ENCODE peak calls at places on chromosomes 5 and 9, in six cellular contexts. One of them, this sample, is unnamed. For H3K27me3 and H3K4me1, the result is how much of the 10 kb centered on the place peaks cover.

GRCh38 chr9:73132034-73132776 is 19.5 kb upstream of the ANXA1 start:
- DNase-seq in cardiac muscle cell: peak
- DNase-seq in A673: peak
- DNase-seq in effector memory CD4-positive, alpha-beta T cell: peak
- DNase-seq in PC-9: peak
- DNase-seq in IMR-90: peak
- DNase-seq in this sample: peak

GRCh38 chr5:78060421-78060820 is 234.1 kb downstream of the AP3B1 start:
- DNase-seq in cardiac muscle cell: peak
- DNase-seq in A673: no peak
- DNase-seq in effector memory CD4-positive, alpha-beta T cell: no peak
- DNase-seq in PC-9: no peak
- DNase-seq in IMR-90: peak
- DNase-seq in this sample: no peak

GRCh38 chr5:54309237-54309636 is 1.1 kb downstream of the ARL15 start:
- DNase-seq in cardiac muscle cell: peak
- DNase-seq in A673: peak
- DNase-seq in effector memory CD4-positive, alpha-beta T cell: no peak
- DNase-seq in PC-9: no peak
- DNase-seq in IMR-90: peak
- DNase-seq in this sample: no peak

GRCh38 chr9:89428901-89429890 is 68.7 kb downstream of the SEMA4D start:
- DNase-seq in cardiac muscle cell: no peak
- DNase-seq in A673: peak
- DNase-seq in effector memory CD4-positive, alpha-beta T cell: peak
- DNase-seq in PC-9: no peak
- DNase-seq in IMR-90: no peak
- DNase-seq in this sample: peak

GRCh38 chr5:163915481-163915961 is 410.1 kb downstream of the MAT2B start:
- DNase-seq in cardiac muscle cell: peak
- DNase-seq in A673: no peak
- DNase-seq in effector memory CD4-positive, alpha-beta T cell: no peak
- DNase-seq in PC-9: no peak
- DNase-seq in IMR-90: peak
- DNase-seq in this sample: no peak

GRCh38 chr9:95516221-95516735 is 493 bp downstream of the PTCH1 start:
- DNase-seq in cardiac muscle cell: no peak
- DNase-seq in A673: no peak
- DNase-seq in effector memory CD4-positive, alpha-beta T cell: no peak
- DNase-seq in PC-9: no peak
- DNase-seq in IMR-90: no peak
- DNase-seq in this sample: no peak

GRCh38 chr5:151578326-151579025 is 12.7 kb downstream of the FAT2 start:
- DNase-seq in cardiac muscle cell: no peak
- DNase-seq in A673: no peak
- DNase-seq in effector memory CD4-positive, alpha-beta T cell: no peak
- DNase-seq in PC-9: no peak
- DNase-seq in IMR-90: no peak
- DNase-seq in this sample: no peak

GRCh38 chr5:61401726-61402125 is 69.7 kb downstream of the ZSWIM6 start:
- DNase-seq in cardiac muscle cell: peak
- DNase-seq in A673: no peak
- DNase-seq in effector memory CD4-positive, alpha-beta T cell: no peak
- DNase-seq in PC-9: no peak
- DNase-seq in IMR-90: peak
- DNase-seq in this sample: no peak

GRCh38 chr9:137353223-137354152 is 51.4 kb upstream of the NRARP start:
- DNase-seq in cardiac muscle cell: no peak
- DNase-seq in A673: no peak
- DNase-seq in effector memory CD4-positive, alpha-beta T cell: no peak
- DNase-seq in PC-9: no peak
- DNase-seq in IMR-90: no peak
- DNase-seq in this sample: no peak

GRCh38 chr5:143093452-143094086 is 309.9 kb downstream of the NR3C1 start:
- DNase-seq in cardiac muscle cell: no peak
- DNase-seq in A673: no peak
- DNase-seq in effector memory CD4-positive, alpha-beta T cell: no peak
- DNase-seq in PC-9: no peak
- DNase-seq in IMR-90: no peak
- DNase-seq in this sample: no peak

GRCh38 chr5:79699766-79700400 is 10.2 kb downstream of the CMYA5 start:
- DNase-seq in cardiac muscle cell: no peak
- DNase-seq in A673: no peak
- DNase-seq in effector memory CD4-positive, alpha-beta T cell: no peak
- DNase-seq in PC-9: peak
- DNase-seq in IMR-90: no peak
- DNase-seq in this sample: no peak

GRCh38 chr5:89374144-89374784 is 491.3 kb upstream of the MEF2C start:
- DNase-seq in cardiac muscle cell: no peak
- DNase-seq in A673: no peak
- DNase-seq in effector memory CD4-positive, alpha-beta T cell: no peak
- DNase-seq in PC-9: peak
- DNase-seq in IMR-90: no peak
- DNase-seq in this sample: no peak

GRCh38 chr5:5816960-5817359 is 394.5 kb downstream of the ICE1 start:
- DNase-seq in cardiac muscle cell: no peak
- DNase-seq in A673: no peak
- DNase-seq in effector memory CD4-positive, alpha-beta T cell: no peak
- DNase-seq in PC-9: no peak
- DNase-seq in IMR-90: no peak
- DNase-seq in this sample: no peak

GRCh38 chr5:176995896-176996767 is 10.4 kb downstream of the UIMC1 start:
- DNase-seq in cardiac muscle cell: peak
- DNase-seq in A673: no peak
- DNase-seq in effector memory CD4-positive, alpha-beta T cell: no peak
- DNase-seq in PC-9: no peak
- DNase-seq in IMR-90: peak
- DNase-seq in this sample: no peak

DNA sequence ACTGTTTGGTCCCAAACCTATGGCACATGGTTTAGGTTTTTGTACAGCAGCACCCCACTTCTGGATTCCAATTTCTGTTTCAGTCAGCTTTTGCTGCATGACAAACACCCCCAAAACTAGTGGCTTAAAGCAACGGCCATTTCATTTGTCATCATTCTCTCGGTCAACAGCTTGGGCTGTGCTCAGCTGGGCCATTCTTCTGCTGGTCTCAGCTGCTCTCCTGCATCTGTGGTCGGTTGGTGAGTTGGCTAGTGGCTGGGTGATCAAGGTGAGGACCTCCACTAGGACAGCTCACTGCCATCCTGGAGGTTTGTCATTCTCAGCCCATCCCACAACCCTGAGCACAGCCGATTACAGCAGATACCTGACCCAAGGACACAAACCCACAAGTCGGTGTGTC is 24.8 kb upstream of the PPP1R26 start:
- DNase-seq in cardiac muscle cell: no peak
- DNase-seq in A673: no peak
- DNase-seq in effector memory CD4-positive, alpha-beta T cell: no peak
- DNase-seq in PC-9: no peak
- DNase-seq in IMR-90: no peak
- DNase-seq in this sample: no peak
- H3K27me3 ChIP-seq in cardiac muscle cell: under half
- H3K27me3 ChIP-seq in A673: under half
- H3K27me3 ChIP-seq in effector memory CD4-positive, alpha-beta T cell: under half
- H3K27me3 ChIP-seq in PC-9: under half
- H3K27me3 ChIP-seq in IMR-90: under half
- H3K27me3 ChIP-seq in this sample: under half

GRCh38 chr5:17219431-17219830 is 2.0 kb downstream of the BASP1 start:
- DNase-seq in cardiac muscle cell: no peak
- DNase-seq in A673: peak
- DNase-seq in effector memory CD4-positive, alpha-beta T cell: no peak
- DNase-seq in PC-9: no peak
- DNase-seq in IMR-90: no peak
- DNase-seq in this sample: no peak
- H3K4me1 ChIP-seq in cardiac muscle cell: under half
- H3K4me1 ChIP-seq in A673: under half
- H3K4me1 ChIP-seq in effector memory CD4-positive, alpha-beta T cell: under half
- H3K4me1 ChIP-seq in PC-9: under half
- H3K4me1 ChIP-seq in IMR-90: under half
- H3K4me1 ChIP-seq in this sample: under half

GRCh38 chr5:34053571-34054271 is 10.7 kb upstream of the C1QTNF3 start:
- DNase-seq in cardiac muscle cell: no peak
- DNase-seq in A673: no peak
- DNase-seq in effector memory CD4-positive, alpha-beta T cell: no peak
- DNase-seq in PC-9: no peak
- DNase-seq in IMR-90: no peak
- DNase-seq in this sample: no peak
- H3K4me3 ChIP-seq in cardiac muscle cell: no peak
- H3K4me3 ChIP-seq in A673: no peak
- H3K4me3 ChIP-seq in effector memory CD4-positive, alpha-beta T cell: no peak
- H3K4me3 ChIP-seq in PC-9: no peak
- H3K4me3 ChIP-seq in IMR-90: no peak
- H3K4me3 ChIP-seq in this sample: no peak

GRCh38 chr9:97930972-97931371 is 7.0 kb downstream of the HEMGN start:
- DNase-seq in cardiac muscle cell: no peak
- DNase-seq in A673: no peak
- DNase-seq in effector memory CD4-positive, alpha-beta T cell: no peak
- DNase-seq in PC-9: no peak
- DNase-seq in IMR-90: no peak
- DNase-seq in this sample: no peak
- H3K27me3 ChIP-seq in cardiac muscle cell: half or more
- H3K27me3 ChIP-seq in A673: half or more
- H3K27me3 ChIP-seq in effector memory CD4-positive, alpha-beta T cell: under half
- H3K27me3 ChIP-seq in PC-9: under half
- H3K27me3 ChIP-seq in IMR-90: half or more
- H3K27me3 ChIP-seq in this sample: under half

This sample was measured in naive thymus-derived CD4-positive, alpha-beta T cell.